ENCODE peak calls at places on chromosome 14, in seven cellular contexts. One of them, this sample, is unnamed.

GRCh38 chr14:61561657-61562276 is 133.5 kb upstream of the HIF1A start:
- DNase-seq in DMS79 treated with DMSO at 0.1 percent for 48 hours: no peak
- DNase-seq in ecto neural progenitor cell: no peak
- DNase-seq in nucleus accumbens: no peak
- DNase-seq in EL: peak
- DNase-seq in non-pigmented ciliary epithelial cell: peak
- DNase-seq in T-helper 1 cell: no peak
- DNase-seq in this sample: peak

GRCh38 chr14:53528114-53528513 is 375.0 kb upstream of the DDHD1 start:
- DNase-seq in DMS79 treated with DMSO at 0.1 percent for 48 hours: no peak
- DNase-seq in ecto neural progenitor cell: no peak
- DNase-seq in nucleus accumbens: no peak
- DNase-seq in EL: peak
- DNase-seq in non-pigmented ciliary epithelial cell: no peak
- DNase-seq in T-helper 1 cell: no peak
- DNase-seq in this sample: no peak

GRCh38 chr14:68270342-68270741 is 450.8 kb downstream of the RAD51B start:
- DNase-seq in DMS79 treated with DMSO at 0.1 percent for 48 hours: no peak
- DNase-seq in ecto neural progenitor cell: no peak
- DNase-seq in nucleus accumbens: no peak
- DNase-seq in EL: no peak
- DNase-seq in non-pigmented ciliary epithelial cell: no peak
- DNase-seq in T-helper 1 cell: no peak
- DNase-seq in this sample: no peak

GRCh38 chr14:33483110-33483509 is 467.8 kb downstream of the EGLN3 start:
- DNase-seq in DMS79 treated with DMSO at 0.1 percent for 48 hours: no peak
- DNase-seq in ecto neural progenitor cell: no peak
- DNase-seq in nucleus accumbens: no peak
- DNase-seq in EL: no peak
- DNase-seq in non-pigmented ciliary epithelial cell: no peak
- DNase-seq in T-helper 1 cell: no peak
- DNase-seq in this sample: no peak

GRCh38 chr14:96201157-96201556 is 3.5 kb upstream of the BDKRB2 start:
- DNase-seq in DMS79 treated with DMSO at 0.1 percent for 48 hours: no peak
- DNase-seq in ecto neural progenitor cell: no peak
- DNase-seq in nucleus accumbens: no peak
- DNase-seq in EL: no peak
- DNase-seq in non-pigmented ciliary epithelial cell: no peak
- DNase-seq in T-helper 1 cell: no peak
- DNase-seq in this sample: no peak

GRCh38 chr14:57736391-57736790 is 129.5 kb downstream of the SLC35F4 start:
- DNase-seq in DMS79 treated with DMSO at 0.1 percent for 48 hours: no peak
- DNase-seq in ecto neural progenitor cell: no peak
- DNase-seq in nucleus accumbens: no peak
- DNase-seq in EL: no peak
- DNase-seq in non-pigmented ciliary epithelial cell: no peak
- DNase-seq in T-helper 1 cell: no peak
- DNase-seq in this sample: no peak

GRCh38 chr14:64915025-64915424 is 770 bp downstream of the CHURC1 start:
- DNase-seq in DMS79 treated with DMSO at 0.1 percent for 48 hours: no peak
- DNase-seq in ecto neural progenitor cell: no peak
- DNase-seq in nucleus accumbens: no peak
- DNase-seq in EL: no peak
- DNase-seq in non-pigmented ciliary epithelial cell: no peak
- DNase-seq in T-helper 1 cell: no peak
- DNase-seq in this sample: no peak

GRCh38 chr14:52333108-52333507 is 19.0 kb downstream of the PTGER2 start:
- DNase-seq in DMS79 treated with DMSO at 0.1 percent for 48 hours: no peak
- DNase-seq in ecto neural progenitor cell: no peak
- DNase-seq in nucleus accumbens: no peak
- DNase-seq in EL: no peak
- DNase-seq in non-pigmented ciliary epithelial cell: no peak
- DNase-seq in T-helper 1 cell: no peak
- DNase-seq in this sample: no peak

GRCh38 chr14:87615822-87616679 is 376.9 kb downstream of the GALC start:
- DNase-seq in DMS79 treated with DMSO at 0.1 percent for 48 hours: no peak
- DNase-seq in ecto neural progenitor cell: peak
- DNase-seq in nucleus accumbens: peak
- DNase-seq in EL: peak
- DNase-seq in non-pigmented ciliary epithelial cell: peak
- DNase-seq in T-helper 1 cell: no peak
- DNase-seq in this sample: peak

GRCh38 chr14:58919262-58919661 is 269.2 kb upstream of the DAAM1 start:
- DNase-seq in DMS79 treated with DMSO at 0.1 percent for 48 hours: peak
- DNase-seq in ecto neural progenitor cell: no peak
- DNase-seq in nucleus accumbens: no peak
- DNase-seq in EL: no peak
- DNase-seq in non-pigmented ciliary epithelial cell: no peak
- DNase-seq in T-helper 1 cell: no peak
- DNase-seq in this sample: no peak

GRCh38 chr14:69101331-69101826 is 51.5 kb downstream of the DCAF5 start:
- DNase-seq in DMS79 treated with DMSO at 0.1 percent for 48 hours: no peak
- DNase-seq in ecto neural progenitor cell: no peak
- DNase-seq in nucleus accumbens: no peak
- DNase-seq in EL: peak
- DNase-seq in non-pigmented ciliary epithelial cell: peak
- DNase-seq in T-helper 1 cell: no peak
- DNase-seq in this sample: peak

GRCh38 chr14:94036328-94037167 is 10.4 kb downstream of the OTUB2 start:
- DNase-seq in DMS79 treated with DMSO at 0.1 percent for 48 hours: peak
- DNase-seq in ecto neural progenitor cell: peak
- DNase-seq in nucleus accumbens: peak
- DNase-seq in EL: peak
- DNase-seq in non-pigmented ciliary epithelial cell: no peak
- DNase-seq in T-helper 1 cell: peak
- DNase-seq in this sample: peak

GRCh38 chr14:52189330-52189729 is 78.2 kb upstream of the PTGDR start:
- DNase-seq in DMS79 treated with DMSO at 0.1 percent for 48 hours: no peak
- DNase-seq in ecto neural progenitor cell: no peak
- DNase-seq in nucleus accumbens: no peak
- DNase-seq in EL: no peak
- DNase-seq in non-pigmented ciliary epithelial cell: no peak
- DNase-seq in T-helper 1 cell: no peak
- DNase-seq in this sample: peak

GRCh38 chr14:78403278-78403815 is 233.2 kb downstream of the NRXN3 start:
- DNase-seq in DMS79 treated with DMSO at 0.1 percent for 48 hours: no peak
- DNase-seq in ecto neural progenitor cell: no peak
- DNase-seq in nucleus accumbens: no peak
- DNase-seq in EL: peak
- DNase-seq in non-pigmented ciliary epithelial cell: peak
- DNase-seq in T-helper 1 cell: no peak
- DNase-seq in this sample: no peak

GRCh38 chr14:66104486-66104885 is 381.7 kb upstream of the CCDC196 start:
- DNase-seq in DMS79 treated with DMSO at 0.1 percent for 48 hours: peak
- DNase-seq in ecto neural progenitor cell: no peak
- DNase-seq in nucleus accumbens: no peak
- DNase-seq in EL: no peak
- DNase-seq in non-pigmented ciliary epithelial cell: no peak
- DNase-seq in T-helper 1 cell: no peak
- DNase-seq in this sample: no peak

GRCh38 chr14:79229383-79229875 is 981.9 kb downstream of the DIO2 start:
- DNase-seq in DMS79 treated with DMSO at 0.1 percent for 48 hours: no peak
- DNase-seq in ecto neural progenitor cell: no peak
- DNase-seq in nucleus accumbens: no peak
- DNase-seq in EL: no peak
- DNase-seq in non-pigmented ciliary epithelial cell: no peak
- DNase-seq in T-helper 1 cell: no peak
- DNase-seq in this sample: no peak

GRCh38 chr14:89308232-89308959 is 108.6 kb downstream of the FOXN3 start:
- DNase-seq in DMS79 treated with DMSO at 0.1 percent for 48 hours: no peak
- DNase-seq in ecto neural progenitor cell: no peak
- DNase-seq in nucleus accumbens: no peak
- DNase-seq in EL: peak
- DNase-seq in non-pigmented ciliary epithelial cell: no peak
- DNase-seq in T-helper 1 cell: no peak
- DNase-seq in this sample: peak

GRCh38 chr14:96130854-96131253 is 73.8 kb upstream of the BDKRB2 start:
- DNase-seq in DMS79 treated with DMSO at 0.1 percent for 48 hours: no peak
- DNase-seq in ecto neural progenitor cell: no peak
- DNase-seq in nucleus accumbens: no peak
- DNase-seq in EL: peak
- DNase-seq in non-pigmented ciliary epithelial cell: no peak
- DNase-seq in T-helper 1 cell: no peak
- DNase-seq in this sample: no peak

GRCh38 chr14:91313852-91314251 is 69.3 kb upstream of the GPR68 start:
- DNase-seq in DMS79 treated with DMSO at 0.1 percent for 48 hours: no peak
- DNase-seq in ecto neural progenitor cell: no peak
- DNase-seq in nucleus accumbens: no peak
- DNase-seq in EL: no peak
- DNase-seq in non-pigmented ciliary epithelial cell: no peak
- DNase-seq in T-helper 1 cell: no peak
- DNase-seq in this sample: no peak

GRCh38 chr14:31934767-31935266 is 142.3 kb upstream of the ARHGAP5 start:
- DNase-seq in DMS79 treated with DMSO at 0.1 percent for 48 hours: peak
- DNase-seq in ecto neural progenitor cell: no peak
- DNase-seq in nucleus accumbens: peak
- DNase-seq in EL: peak
- DNase-seq in non-pigmented ciliary epithelial cell: no peak
- DNase-seq in T-helper 1 cell: no peak
- DNase-seq in this sample: peak

GRCh38 chr14:52987514-52987913 is 36.7 kb upstream of the FERMT2 start:
- DNase-seq in DMS79 treated with DMSO at 0.1 percent for 48 hours: peak
- DNase-seq in ecto neural progenitor cell: no peak
- DNase-seq in nucleus accumbens: no peak
- DNase-seq in EL: no peak
- DNase-seq in non-pigmented ciliary epithelial cell: no peak
- DNase-seq in T-helper 1 cell: no peak
- DNase-seq in this sample: no peak

GRCh38 chr14:59474172-59474571 is 9.0 kb upstream of the GPR135 start:
- DNase-seq in DMS79 treated with DMSO at 0.1 percent for 48 hours: no peak
- DNase-seq in ecto neural progenitor cell: no peak
- DNase-seq in nucleus accumbens: no peak
- DNase-seq in EL: peak
- DNase-seq in non-pigmented ciliary epithelial cell: no peak
- DNase-seq in T-helper 1 cell: no peak
- DNase-seq in this sample: no peak

GRCh38 chr14:35223927-35224326 is 68.3 kb upstream of the PSMA6 start:
- DNase-seq in DMS79 treated with DMSO at 0.1 percent for 48 hours: no peak
- DNase-seq in ecto neural progenitor cell: no peak
- DNase-seq in nucleus accumbens: no peak
- DNase-seq in EL: no peak
- DNase-seq in non-pigmented ciliary epithelial cell: no peak
- DNase-seq in T-helper 1 cell: no peak
- DNase-seq in this sample: no peak

GRCh38 chr14:60508707-60509437 is at the start of gene SIX6:
- DNase-seq in DMS79 treated with DMSO at 0.1 percent for 48 hours: peak
- DNase-seq in ecto neural progenitor cell: peak
- DNase-seq in nucleus accumbens: no peak
- DNase-seq in EL: no peak
- DNase-seq in non-pigmented ciliary epithelial cell: no peak
- DNase-seq in T-helper 1 cell: no peak
- DNase-seq in this sample: no peak

GRCh38 chr14:68775614-68776126 is 17.2 kb downstream of the ZFP36L1 start:
- DNase-seq in DMS79 treated with DMSO at 0.1 percent for 48 hours: no peak
- DNase-seq in ecto neural progenitor cell: peak
- DNase-seq in nucleus accumbens: no peak
- DNase-seq in EL: no peak
- DNase-seq in non-pigmented ciliary epithelial cell: no peak
- DNase-seq in T-helper 1 cell: no peak
- DNase-seq in this sample: no peak

GRCh38 chr14:92560106-92560865 is 46.7 kb downstream of the RIN3 start:
- DNase-seq in DMS79 treated with DMSO at 0.1 percent for 48 hours: no peak
- DNase-seq in ecto neural progenitor cell: no peak
- DNase-seq in nucleus accumbens: no peak
- DNase-seq in EL: no peak
- DNase-seq in non-pigmented ciliary epithelial cell: no peak
- DNase-seq in T-helper 1 cell: no peak
- DNase-seq in this sample: no peak

GRCh38 chr14:79665556-79665955 is 545.7 kb downstream of the DIO2 start:
- DNase-seq in DMS79 treated with DMSO at 0.1 percent for 48 hours: no peak
- DNase-seq in ecto neural progenitor cell: no peak
- DNase-seq in nucleus accumbens: no peak
- DNase-seq in EL: no peak
- DNase-seq in non-pigmented ciliary epithelial cell: no peak
- DNase-seq in T-helper 1 cell: no peak
- DNase-seq in this sample: no peak